ENCODE peak calls at places on chromosomes 6 and 20, in eight cellular contexts. Y is NCI-H2081; J is Caki2; D is GM20000; L is occipital lobe; U is head of caudate nucleus; G is stimulated activated naive CD8-positive, alpha-beta T cell treated with anti-CD3 and anti-CD28 coated beads, Interleukin-15, Interleukin-2, amounts not matched to agents 100 U/mL and 50 U/mL, for 24 hours; C is AML-193. K is an unnamed sample.

GRCh38 chr6:15960740-15961629 is 167.9 kb upstream of the MYLIP start:
- DNase-seq in Y (no peak), J (no peak), D (no peak), L (no peak), U (no peak), G (no peak), C (peak), K (no peak)

GRCh38 chr20:7924692-7925091 is 15.6 kb downstream of the HAO1 start:
- DNase-seq in Y (no peak), J (no peak), D (no peak), L (no peak), U (no peak), G (no peak), C (peak), K (no peak)

GRCh38 chr20:44614525-44614924 is 32.1 kb downstream of the PKIG start:
- DNase-seq in Y (no peak), J (no peak), D (no peak), L (no peak), U (peak), G (no peak), C (no peak), K (no peak)

GRCh38 chr20:50061151-50062005 is 51.6 kb downstream of the UBE2V1 start:
- DNase-seq in Y (no peak), J (no peak), D (no peak), L (no peak), U (no peak), G (no peak), C (no peak), K (no peak)

GRCh38 chr6:162913206-162913605 is 185.4 kb downstream of the PACRG start:
- DNase-seq in Y (no peak), J (no peak), D (no peak), L (no peak), U (no peak), G (no peak), C (no peak), K (no peak)

GRCh38 chr20:50242863-50243609 is 52.4 kb downstream of the CEBPB start:
- DNase-seq in Y (no peak), J (peak), D (no peak), L (peak), U (peak), G (no peak), C (no peak), K (no peak)

GRCh38 chr20:63533388-63533787 is 3.8 kb downstream of the PTK6 start:
- DNase-seq in Y (no peak), J (no peak), D (no peak), L (no peak), U (no peak), G (no peak), C (no peak), K (no peak)

GRCh38 chr20:2752631-2753455 is 47.6 kb downstream of the CPXM1 start:
- DNase-seq in Y (peak), J (peak), D (peak), L (no peak), U (no peak), G (peak), C (peak), K (no peak)

GRCh38 chr6:157246048-157246630 is 77.2 kb downstream of the TMEM242 start:
- DNase-seq in Y (no peak), J (no peak), D (no peak), L (no peak), U (no peak), G (no peak), C (no peak), K (no peak)

GRCh38 chr20:19932170-19932667 is 84.9 kb upstream of the NAA20 start:
- DNase-seq in Y (no peak), J (no peak), D (no peak), L (no peak), U (no peak), G (no peak), C (no peak), K (no peak)

GRCh38 chr6:4178737-4179333 is 43.5 kb upstream of the ECI2 start:
- DNase-seq in Y (no peak), J (no peak), D (no peak), L (no peak), U (no peak), G (no peak), C (no peak), K (no peak)

GRCh38 chr6:42227173-42227850 is 9.7 kb upstream of the MRPS10 start:
- DNase-seq in Y (no peak), J (no peak), D (no peak), L (no peak), U (no peak), G (no peak), C (no peak), K (no peak)

GRCh38 chr20:34982270-34983088 is 26.8 kb downstream of the MYH7B start:
- DNase-seq in Y (no peak), J (no peak), D (no peak), L (no peak), U (no peak), G (no peak), C (no peak), K (no peak)

GRCh38 chr20:59591061-59591460 is 13.3 kb upstream of the PHACTR3 start:
- DNase-seq in Y (no peak), J (no peak), D (no peak), L (no peak), U (no peak), G (no peak), C (no peak), K (no peak)

GRCh38 chr20:15560936-15561531 is 1012.2 kb downstream of the KIF16B start:
- DNase-seq in Y (no peak), J (no peak), D (no peak), L (no peak), U (no peak), G (no peak), C (no peak), K (no peak)

GRCh38 chr6:25085761-25086160 is 150.0 kb upstream of the RIPOR2 start:
- DNase-seq in Y (no peak), J (no peak), D (peak), L (no peak), U (no peak), G (no peak), C (peak), K (no peak)

GRCh38 chr6:21037453-21037852 is 503.2 kb downstream of the CDKAL1 start:
- DNase-seq in Y (no peak), J (no peak), D (no peak), L (no peak), U (no peak), G (no peak), C (no peak), K (no peak)

GRCh38 chr6:148550569-148550968 is 196.3 kb upstream of the UST start:
- DNase-seq in Y (no peak), J (no peak), D (no peak), L (no peak), U (no peak), G (no peak), C (no peak), K (no peak)

GRCh38 chr6:2147737-2148448 is 97.5 kb downstream of the GMDS start:
- DNase-seq in Y (no peak), J (no peak), D (no peak), L (no peak), U (no peak), G (no peak), C (no peak), K (no peak)

GRCh38 chr6:91904586-91904985 is 1317.7 kb upstream of the MAP3K7 start:
- DNase-seq in Y (no peak), J (no peak), D (no peak), L (no peak), U (no peak), G (no peak), C (no peak), K (no peak)

GRCh38 chr6:6696867-6697531 is 108.5 kb downstream of the LY86 start:
- DNase-seq in Y (peak), J (peak), D (peak), L (no peak), U (peak), G (peak), C (peak), K (peak)

GRCh38 chr20:10710995-10711775 is 37.4 kb upstream of the JAG1 start:
- DNase-seq in Y (no peak), J (peak), D (no peak), L (no peak), U (no peak), G (no peak), C (no peak), K (no peak)

GRCh38 chr6:7421066-7421465 is 31.5 kb downstream of the RIOK1 start:
- DNase-seq in Y (no peak), J (no peak), D (no peak), L (no peak), U (no peak), G (no peak), C (no peak), K (no peak)

GRCh38 chr20:51456511-51457280 is 85.8 kb downstream of the NFATC2 start:
- DNase-seq in Y (peak), J (peak), D (no peak), L (peak), U (peak), G (peak), C (no peak), K (peak)

GRCh38 chr6:9044426-9044825 is 609.1 kb upstream of the SLC35B3 start:
- DNase-seq in Y (no peak), J (no peak), D (no peak), L (no peak), U (no peak), G (no peak), C (no peak), K (no peak)

GRCh38 chr20:431012-431904 is 23.2 kb downstream of the RBCK1 start:
- DNase-seq in Y (peak), J (peak), D (peak), L (peak), U (peak), G (peak), C (peak), K (peak)

GRCh38 chr20:2533118-2533517 is 3.3 kb upstream of the TMC2 start:
- DNase-seq in Y (no peak), J (no peak), D (no peak), L (no peak), U (no peak), G (no peak), C (no peak), K (no peak)

GRCh38 chr20:53355790-53356189 is 237.8 kb downstream of the ZNF217 start:
- DNase-seq in Y (no peak), J (no peak), D (no peak), L (no peak), U (no peak), G (no peak), C (no peak), K (no peak)

GRCh38 chr6:56930846-56931245 is 24.1 kb upstream of the BEND6 start:
- DNase-seq in Y (no peak), J (no peak), D (no peak), L (no peak), U (no peak), G (no peak), C (no peak), K (no peak)